ENCODE peak calls at places on chromosome 13, in four cellular contexts. One of them, this sample, is unnamed.

GRCh38 chr13:110334841-110335490 is 27.9 kb downstream of the COL4A2 start:
- DNase-seq in activated gamma-delta T cell treated with anti-CD3 and anti-CD28 coated beads, Interleukin-2, amount 50 U/mL, for 16 hours: no peak
- DNase-seq in hippocampal formation: no peak
- DNase-seq in IMR-90: no peak
- DNase-seq in this sample: no peak

GRCh38 chr13:40172149-40172591 is 494.3 kb downstream of the FOXO1 start:
- DNase-seq in activated gamma-delta T cell treated with anti-CD3 and anti-CD28 coated beads, Interleukin-2, amount 50 U/mL, for 16 hours: no peak
- DNase-seq in hippocampal formation: no peak
- DNase-seq in IMR-90: no peak
- DNase-seq in this sample: no peak

GRCh38 chr13:48526269-48526668 is 6.6 kb downstream of the RCBTB2 start:
- DNase-seq in activated gamma-delta T cell treated with anti-CD3 and anti-CD28 coated beads, Interleukin-2, amount 50 U/mL, for 16 hours: no peak
- DNase-seq in hippocampal formation: no peak
- DNase-seq in IMR-90: no peak
- DNase-seq in this sample: no peak

GRCh38 chr13:42602910-42603309 is 29.0 kb downstream of the TNFSF11 start:
- DNase-seq in activated gamma-delta T cell treated with anti-CD3 and anti-CD28 coated beads, Interleukin-2, amount 50 U/mL, for 16 hours: no peak
- DNase-seq in hippocampal formation: no peak
- DNase-seq in IMR-90: no peak
- DNase-seq in this sample: no peak

GRCh38 chr13:76921516-76921915 is 26.8 kb upstream of the ACOD1 start:
- DNase-seq in activated gamma-delta T cell treated with anti-CD3 and anti-CD28 coated beads, Interleukin-2, amount 50 U/mL, for 16 hours: no peak
- DNase-seq in hippocampal formation: no peak
- DNase-seq in IMR-90: no peak
- DNase-seq in this sample: no peak

GRCh38 chr13:39326471-39326870 is 276.5 kb downstream of the LHFPL6 start:
- DNase-seq in activated gamma-delta T cell treated with anti-CD3 and anti-CD28 coated beads, Interleukin-2, amount 50 U/mL, for 16 hours: no peak
- DNase-seq in hippocampal formation: no peak
- DNase-seq in IMR-90: no peak
- DNase-seq in this sample: no peak

GRCh38 chr13:68110178-68110768 is 880.1 kb upstream of the PCDH9 start:
- DNase-seq in activated gamma-delta T cell treated with anti-CD3 and anti-CD28 coated beads, Interleukin-2, amount 50 U/mL, for 16 hours: no peak
- DNase-seq in hippocampal formation: no peak
- DNase-seq in IMR-90: no peak
- DNase-seq in this sample: no peak

GRCh38 chr13:64423467-64423866 is 2806.7 kb downstream of the PCDH9 start:
- DNase-seq in activated gamma-delta T cell treated with anti-CD3 and anti-CD28 coated beads, Interleukin-2, amount 50 U/mL, for 16 hours: no peak
- DNase-seq in hippocampal formation: no peak
- DNase-seq in IMR-90: no peak
- DNase-seq in this sample: no peak

GRCh38 chr13:50650936-50651638 is 192.4 kb downstream of the DLEU7 start:
- DNase-seq in activated gamma-delta T cell treated with anti-CD3 and anti-CD28 coated beads, Interleukin-2, amount 50 U/mL, for 16 hours: no peak
- DNase-seq in hippocampal formation: no peak
- DNase-seq in IMR-90: peak
- DNase-seq in this sample: no peak

GRCh38 chr13:34207334-34207733 is 389.4 kb downstream of the RFC3 start:
- DNase-seq in activated gamma-delta T cell treated with anti-CD3 and anti-CD28 coated beads, Interleukin-2, amount 50 U/mL, for 16 hours: no peak
- DNase-seq in hippocampal formation: no peak
- DNase-seq in IMR-90: peak
- DNase-seq in this sample: no peak

GRCh38 chr13:44273991-44274810 is 99.4 kb upstream of the SERP2 start:
- DNase-seq in activated gamma-delta T cell treated with anti-CD3 and anti-CD28 coated beads, Interleukin-2, amount 50 U/mL, for 16 hours: no peak
- DNase-seq in hippocampal formation: no peak
- DNase-seq in IMR-90: peak
- DNase-seq in this sample: no peak

GRCh38 chr13:112833551-112834257 is 135.3 kb upstream of the MCF2L start:
- DNase-seq in activated gamma-delta T cell treated with anti-CD3 and anti-CD28 coated beads, Interleukin-2, amount 50 U/mL, for 16 hours: no peak
- DNase-seq in hippocampal formation: no peak
- DNase-seq in IMR-90: no peak
- DNase-seq in this sample: no peak

GRCh38 chr13:110062777-110063442 is 244.0 kb downstream of the COL4A1 start:
- DNase-seq in activated gamma-delta T cell treated with anti-CD3 and anti-CD28 coated beads, Interleukin-2, amount 50 U/mL, for 16 hours: no peak
- DNase-seq in hippocampal formation: no peak
- DNase-seq in IMR-90: no peak
- DNase-seq in this sample: no peak

GRCh38 chr13:35812730-35813129 is 318.5 kb downstream of the DCLK1 start:
- DNase-seq in activated gamma-delta T cell treated with anti-CD3 and anti-CD28 coated beads, Interleukin-2, amount 50 U/mL, for 16 hours: no peak
- DNase-seq in hippocampal formation: no peak
- DNase-seq in IMR-90: no peak
- DNase-seq in this sample: no peak